ENCODE peak calls at places on chromosomes 13 and 19, in eight cellular contexts. F, B, E, J, T, P, N and U are unnamed samples.

GRCh38 chr19:18594096-18594823 is 5.7 kb downstream of the REX1BD start:
- DNase-seq in B (no peak), J (peak), N (no peak), F (peak), P (peak), T (peak), E (peak), U (peak)

GRCh38 chr19:46489445-46490272 is 6.0 kb downstream of the PNMA8B start:
- DNase-seq in N (no peak), J (no peak), P (no peak), B (no peak), E (no peak), T (peak), F (peak), U (peak)

GRCh38 chr13:97191615-97192014 is 30.5 kb upstream of the MBNL2 start:
- DNase-seq in B (no peak), E (no peak), J (no peak), F (no peak), N (no peak), P (no peak), T (no peak), U (no peak)

GRCh38 chr19:45200614-45201013 is 22.0 kb downstream of the BLOC1S3 start:
- DNase-seq in E (peak), T (peak), P (no peak), N (no peak), J (no peak), F (peak), B (no peak), U (peak)

GRCh38 chr13:42367836-42368235 is 95.9 kb downstream of the AKAP11 start:
- DNase-seq in B (no peak), T (no peak), P (no peak), F (no peak), E (no peak), J (no peak), N (no peak), U (peak)

GRCh38 chr13:110270507-110270906 is 36.5 kb downstream of the COL4A1 start:
- DNase-seq in B (no peak), J (no peak), T (no peak), E (no peak), N (no peak), P (no peak), F (no peak), U (no peak)

GRCh38 chr19:32971715-32972540 is at the start of the genes CEP89 and FAAP24:
- DNase-seq in N (peak), B (peak), E (peak), P (peak), T (peak), F (peak), J (peak), U (peak)

GRCh38 chr19:46466536-46467199 is 4.7 kb downstream of the PNMA8A start:
- DNase-seq in N (peak), T (peak), J (no peak), F (peak), E (peak), B (no peak), P (no peak), U (peak)

GRCh38 chr19:49889687-49890348 is 6.9 kb downstream of the IL4I1 start:
- DNase-seq in J (peak), F (peak), E (peak), P (no peak), B (peak), T (peak), N (no peak), U (peak)

GRCh38 chr13:109622006-109622405 is 164.4 kb downstream of the IRS2 start:
- DNase-seq in N (no peak), J (no peak), F (no peak), P (no peak), E (no peak), B (no peak), T (no peak), U (no peak)

GRCh38 chr19:15466851-15467733 is 2.7 kb upstream of the RASAL3 start:
- DNase-seq in N (no peak), B (no peak), T (peak), P (no peak), F (peak), J (no peak), E (no peak), U (peak)

GRCh38 chr13:87661471-87661870 is 9.7 kb upstream of the SLITRK5 start:
- DNase-seq in E (peak), J (no peak), B (no peak), F (no peak), T (no peak), P (no peak), N (no peak), U (peak)